ENCODE peak calls at places on chromosomes 2 and 18, in four cellular contexts. M is psoas muscle, C is colonic mucosa, H is neuronal stem cell. D is an unnamed sample.

GRCh38 chr2:237322564-237322963 is 91.4 kb downstream of the COL6A3 start:
- DNase-seq in H (no peak), C (no peak), M (no peak), D (no peak)

GRCh38 chr2:47629501-47630460 is 153.2 kb upstream of the MSH6 start:
- DNase-seq in H (no peak), M (no peak), C (no peak), D (no peak)

GRCh38 chr18:46148810-46149209 is 44.6 kb downstream of the HAUS1 start:
- DNase-seq in M (no peak), C (peak; percentile 42), H (peak; percentile 56), D (no peak)

GRCh38 chr2:184444217-184444616 is 154.1 kb upstream of the ZNF804A start:
- DNase-seq in H (no peak), M (no peak), C (no peak), D (no peak)

GRCh38 chr2:220466251-220466691 is 838.8 kb downstream of the SLC4A3 start:
- DNase-seq in M (no peak), C (no peak), H (no peak), D (no peak)

GRCh38 chr2:150169230-150169629 is 318.2 kb downstream of the RND3 start:
- DNase-seq in M (peak; percentile 30), C (peak; percentile 34), H (no peak), D (no peak)

GRCh38 chr18:23857756-23858155 is 156.8 kb upstream of the TTC39C start:
- DNase-seq in C (no peak), M (no peak), H (no peak), D (no peak)

GRCh38 chr2:174914894-174915760 is 90.1 kb downstream of the CHN1 start:
- DNase-seq in M (no peak), C (no peak), H (no peak), D (no peak)

GRCh38 chr2:86825728-86826386 is 35.1 kb upstream of the CD8A start:
- DNase-seq in H (no peak), M (no peak), C (no peak), D (no peak)

GRCh38 chr2:70560040-70560439 is 6.4 kb upstream of the TGFA start:
- DNase-seq in C (no peak), H (no peak), M (no peak), D (no peak)

GRCh38 chr2:217108575-217109027 is 248.7 kb upstream of the TNP1 start:
- DNase-seq in C (no peak), M (no peak), H (no peak), D (no peak)

GRCh38 chr2:238120463-238121298 is 17.8 kb upstream of the KLHL30 start:
- DNase-seq in H (no peak), M (peak; percentile 28), C (no peak), D (no peak)

GRCh38 chr2:164023896-164024295 is 288.1 kb upstream of the FIGN start:
- DNase-seq in C (no peak), M (no peak), H (no peak), D (no peak)

GRCh38 chr2:111252436-111252835 is 131.7 kb downstream of the BCL2L11 start:
- DNase-seq in C (no peak), M (no peak), H (no peak), D (no peak)

GRCh38 chr2:42086500-42086953 is 38.7 kb downstream of the PKDCC start:
- DNase-seq in C (peak; percentile 76), M (no peak), H (peak; percentile 75), D (no peak)

GRCh38 chr18:8948471-8949149 is 153.9 kb upstream of the NDUFV2 start:
- DNase-seq in C (no peak), M (no peak), H (no peak), D (no peak)

GRCh38 chr18:46414863-46415262 is 242.2 kb downstream of the LOXHD1 start:
- DNase-seq in H (peak; percentile 49), C (no peak), M (no peak), D (no peak)

GRCh38 chr18:58267493-58267892 is 223.5 kb downstream of the NEDD4L start:
- DNase-seq in C (no peak), H (no peak), M (no peak), D (no peak)

GRCh38 chr2:69616755-69617154 is 26.8 kb downstream of the AAK1 start:
- DNase-seq in C (no peak), H (no peak), M (no peak), D (no peak)

GRCh38 chr2:69386376-69386775 is 651 bp downstream of the GFPT1 start:
- DNase-seq in C (no peak), M (no peak), H (no peak), D (no peak)

GRCh38 chr2:133986076-133986837 is 267.6 kb upstream of the MGAT5 start:
- DNase-seq in M (no peak), C (no peak), H (no peak), D (no peak)

GRCh38 chr18:39870586-39870985 is 2084.4 kb upstream of the PIK3C3 start:
- DNase-seq in H (no peak), M (no peak), C (no peak), D (no peak)

GRCh38 chr2:103739216-103739615 is 977.4 kb downstream of the TMEM182 start:
- DNase-seq in C (no peak), H (no peak), M (no peak), D (no peak)

GRCh38 chr2:167135691-167136090 is 247.4 kb downstream of the XIRP2 start:
- DNase-seq in H (no peak), C (no peak), M (no peak), D (no peak)

GRCh38 chr2:225526731-225527427 is 127.4 kb downstream of the NYAP2 start:
- DNase-seq in C (no peak), H (no peak), M (no peak), D (no peak)

GRCh38 chr2:48032765-48033164 is 126.5 kb upstream of the FBXO11 start:
- DNase-seq in M (no peak), H (no peak), C (no peak), D (no peak)

GRCh38 chr2:62313433-62314227 is 117.7 kb downstream of the B3GNT2 start:
- DNase-seq in C (no peak), M (no peak), H (no peak), D (no peak)

GRCh38 chr18:55906533-55906932 is 318.5 kb upstream of the TCF4 start:
- DNase-seq in C (no peak), M (no peak), H (no peak), D (no peak)
- H3K9me3 ChIP-seq in C (no peaks in the 10 kb centered on the region), M (no peaks in the 10 kb centered on the region), H (no peaks in the 10 kb centered on the region), D (no peaks in the 10 kb centered on the region)

DNA sequence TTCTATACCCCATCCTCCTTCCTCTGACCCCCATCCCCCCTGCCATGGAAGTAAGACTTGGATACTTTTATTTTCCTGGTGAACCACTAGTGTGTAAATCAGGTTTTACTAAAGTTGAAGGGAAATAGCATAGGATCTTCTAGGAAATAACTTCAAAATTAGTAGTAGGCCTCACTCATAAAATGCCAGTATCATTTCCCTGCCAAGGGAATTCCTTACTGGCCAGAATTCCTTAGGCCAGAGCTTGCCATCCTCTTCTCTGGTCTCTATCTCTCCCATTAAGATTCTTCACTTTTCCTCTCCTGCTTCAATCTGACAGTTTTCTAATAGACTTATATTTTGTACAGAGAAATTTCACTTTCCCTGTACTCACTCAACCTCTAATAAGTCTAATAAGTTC is 322.8 kb upstream of the TANK start:
- DNase-seq in C (no peak), H (no peak), M (no peak), D (no peak)
- H3K4me1 ChIP-seq in C (no peaks in the 10 kb centered on the region), H (peaks cover 3% of the 10 kb centered on the region), M (no peaks in the 10 kb centered on the region), D (no peaks in the 10 kb centered on the region)

GRCh38 chr2:22604150-22604549 is 780.8 kb upstream of the KLHL29 start:
- DNase-seq in C (no peak), H (no peak), M (no peak), D (no peak)

GRCh38 chr2:22601007-22601406 is 784.0 kb upstream of the KLHL29 start:
- DNase-seq in H (no peak), C (no peak), M (no peak), D (no peak)

DNA sequence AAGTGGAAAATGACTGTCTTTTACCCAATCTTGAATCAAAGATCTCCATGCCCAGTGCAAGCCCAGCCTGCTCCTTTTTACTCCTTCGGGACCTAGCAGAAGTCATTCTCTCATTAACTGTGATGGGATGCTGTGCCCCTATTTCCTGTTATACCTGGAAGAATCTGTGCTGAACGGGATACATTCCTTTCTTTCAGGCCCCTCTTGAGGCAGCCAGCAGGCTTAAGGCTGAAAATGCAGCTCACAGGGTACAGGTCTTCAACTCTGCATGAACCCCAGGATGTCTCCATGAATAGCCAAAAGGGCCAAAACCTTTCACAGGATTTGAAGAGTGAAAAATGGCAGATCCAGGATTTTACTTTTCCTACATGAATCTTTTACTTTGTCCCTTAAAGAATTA is 784.8 kb upstream of the KLHL29 start:
- DNase-seq in M (no peak), H (peak; percentile 15), C (no peak), D (no peak)
- H3K9me3 ChIP-seq in M (no peaks in the 10 kb centered on the region), H (no peaks in the 10 kb centered on the region), C (no peaks in the 10 kb centered on the region), D (no peaks in the 10 kb centered on the region)

DNA sequence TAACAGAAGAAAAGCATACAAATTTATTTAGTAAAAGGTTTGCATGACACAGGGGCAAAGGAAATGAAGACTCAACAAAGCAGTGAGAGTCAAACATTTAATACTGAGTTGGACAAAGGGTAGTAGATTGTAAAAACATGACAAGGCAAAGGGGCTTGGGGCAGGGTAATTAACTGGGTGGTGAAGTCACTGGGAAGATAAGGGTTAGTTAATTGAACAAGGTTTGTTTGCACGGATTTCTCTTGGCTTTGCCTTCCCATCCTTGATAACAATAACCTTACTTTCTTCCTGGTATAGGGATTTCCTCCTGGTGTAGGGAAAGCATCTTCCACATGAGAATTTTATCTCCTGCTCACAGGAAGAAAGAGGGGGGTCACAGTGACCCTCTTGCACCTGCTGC is 26.8 kb upstream of the RTTN start:
- DNase-seq in C (no peak), H (no peak), M (no peak), D (no peak)
- H3K4me1 ChIP-seq in C (no peaks in the 10 kb centered on the region), H (peaks cover 8% of the 10 kb centered on the region), M (no peaks in the 10 kb centered on the region), D (no peaks in the 10 kb centered on the region)

DNA sequence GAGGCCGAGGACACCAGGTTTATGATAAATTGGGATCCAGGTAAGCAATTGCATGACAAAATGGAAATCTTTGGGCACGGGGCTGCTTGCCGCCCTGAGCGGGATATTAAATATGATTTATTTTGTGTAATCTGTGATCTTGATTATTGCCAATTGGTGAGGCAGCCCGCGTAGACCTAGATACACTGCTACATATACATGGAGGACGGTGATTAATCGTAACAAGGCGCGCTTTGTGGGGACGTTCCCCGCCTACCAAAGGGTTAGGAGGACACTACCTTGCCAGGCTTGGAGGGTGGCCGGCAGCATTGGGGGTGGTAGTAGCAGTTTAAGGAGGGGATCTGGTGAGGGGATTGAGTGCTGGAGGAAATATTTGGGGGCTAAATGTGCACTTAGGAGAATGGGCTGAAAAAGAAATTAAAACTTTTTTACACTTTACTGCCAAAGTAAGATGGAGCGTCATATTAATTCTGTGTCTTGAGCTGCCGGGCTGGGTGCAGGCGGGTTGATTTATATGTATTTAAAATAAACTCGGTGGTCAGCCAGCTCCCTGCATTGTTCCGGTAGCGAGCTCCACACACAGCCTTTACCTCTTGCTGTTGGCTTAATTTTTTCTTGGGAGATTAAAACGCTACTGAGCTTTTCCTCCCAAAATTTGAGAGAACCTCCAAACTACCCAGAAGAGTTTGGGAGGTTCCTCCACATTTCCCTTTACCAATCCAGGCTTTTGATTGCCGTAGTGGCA is 4.1 kb downstream of the HOXD3 start:
- DNase-seq in H (no peak), C (no peak), M (no peak), D (no peak)
- H3K9me3 ChIP-seq in H (peaks cover 18% of the 10 kb centered on the region), C (no peaks in the 10 kb centered on the region), M (no peaks in the 10 kb centered on the region), D (no peaks in the 10 kb centered on the region)

DNA sequence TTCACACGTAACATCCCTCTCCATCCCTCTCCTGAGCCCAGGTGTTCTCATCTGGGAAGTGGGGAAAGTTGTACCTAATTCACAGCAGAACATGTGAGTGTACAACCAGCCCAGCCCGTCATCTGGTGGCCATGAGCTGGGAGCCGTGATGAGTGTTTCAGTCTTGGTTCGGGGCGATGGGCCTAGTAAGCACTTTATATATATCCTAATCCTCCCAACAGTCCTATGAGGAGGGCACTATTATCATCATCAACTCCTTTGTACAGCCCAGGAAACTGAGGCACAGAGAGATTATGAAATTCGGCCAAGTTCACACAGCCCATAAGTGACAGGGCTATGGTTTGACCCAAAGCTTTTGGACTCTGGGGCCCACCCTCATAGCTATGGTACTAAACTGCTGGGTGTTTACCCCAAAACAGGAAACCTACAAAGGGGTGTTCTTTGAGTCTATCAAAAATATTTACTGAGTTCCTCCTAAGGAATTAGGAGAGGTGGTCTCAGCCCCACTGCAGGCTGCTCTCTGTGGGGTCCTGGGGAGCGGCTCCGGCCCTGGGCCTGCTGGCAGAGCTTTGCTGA is 45.7 kb downstream of the SDC1 start:
- DNase-seq in H (no peak), M (no peak), C (no peak), D (no peak)
- H3K4me1 ChIP-seq in H (peaks cover 4% of the 10 kb centered on the region), M (no peaks in the 10 kb centered on the region), C (no peaks in the 10 kb centered on the region), D (peaks cover 83% of the 10 kb centered on the region)